ENCODE peak calls at places on chromosomes 11 and 22, in four cellular contexts. One of them, this sample, is unnamed.

GRCh38 chr11:73317373-73317772 is 9.3 kb downstream of the ARHGEF17 start:
- DNase-seq in uterus: peak; percentile 71
- DNase-seq in tibial nerve: no peak
- DNase-seq in fibroblast of the aortic adventitia: peak; percentile 36
- DNase-seq in this sample: no peak

GRCh38 chr11:34155057-34155758 is 49.8 kb downstream of the NAT10 start:
- DNase-seq in uterus: no peak
- DNase-seq in fibroblast of the aortic adventitia: no peak
- DNase-seq in tibial nerve: no peak
- DNase-seq in this sample: no peak

GRCh38 chr11:68107689-68108088 is 13.5 kb downstream of the CHKA start:
- DNase-seq in uterus: no peak
- DNase-seq in tibial nerve: no peak
- DNase-seq in fibroblast of the aortic adventitia: no peak
- DNase-seq in this sample: no peak

GRCh38 chr22:29737251-29738117 is 17.7 kb downstream of the CABP7 start:
- DNase-seq in uterus: no peak
- DNase-seq in tibial nerve: no peak
- DNase-seq in fibroblast of the aortic adventitia: peak; percentile 13
- DNase-seq in this sample: peak; percentile 12

GRCh38 chr11:63816732-63817131 is 3.5 kb downstream of the SPINDOC start:
- DNase-seq in uterus: no peak
- DNase-seq in fibroblast of the aortic adventitia: no peak
- DNase-seq in tibial nerve: no peak
- DNase-seq in this sample: no peak

GRCh38 chr11:60786811-60787567 is 1.9 kb downstream of the MS4A10 start:
- DNase-seq in uterus: peak; percentile 61
- DNase-seq in tibial nerve: peak; percentile 69
- DNase-seq in fibroblast of the aortic adventitia: peak; percentile 80
- DNase-seq in this sample: peak; percentile 64

GRCh38 chr11:72947229-72947628 is 133.0 kb downstream of the ATG16L2 start:
- DNase-seq in fibroblast of the aortic adventitia: no peak
- DNase-seq in tibial nerve: no peak
- DNase-seq in uterus: no peak
- DNase-seq in this sample: no peak

GRCh38 chr11:1148752-1149180 is 9.0 kb upstream of the MUC5AC start:
- DNase-seq in uterus: no peak
- DNase-seq in tibial nerve: no peak
- DNase-seq in fibroblast of the aortic adventitia: no peak
- DNase-seq in this sample: no peak

GRCh38 chr11:2517386-2518064 is 72.7 kb downstream of the KCNQ1 start:
- DNase-seq in fibroblast of the aortic adventitia: no peak
- DNase-seq in tibial nerve: no peak
- DNase-seq in uterus: peak; percentile 3
- DNase-seq in this sample: no peak

GRCh38 chr11:80587906-80588305 is 1147.1 kb upstream of the TENM4 start:
- DNase-seq in tibial nerve: no peak
- DNase-seq in uterus: no peak
- DNase-seq in fibroblast of the aortic adventitia: no peak
- DNase-seq in this sample: no peak

GRCh38 chr22:33832558-33833151 is 87.6 kb downstream of the LARGE1 start:
- DNase-seq in fibroblast of the aortic adventitia: peak; percentile 41
- DNase-seq in tibial nerve: no peak
- DNase-seq in uterus: no peak
- DNase-seq in this sample: peak; percentile 3

GRCh38 chr22:46931881-46932280 is 169.4 kb downstream of the TBC1D22A start:
- DNase-seq in uterus: no peak
- DNase-seq in tibial nerve: no peak
- DNase-seq in fibroblast of the aortic adventitia: no peak
- DNase-seq in this sample: peak; percentile 50

GRCh38 chr11:64600281-64600992 is 9.4 kb downstream of the SLC22A12 start:
- DNase-seq in fibroblast of the aortic adventitia: no peak
- DNase-seq in uterus: no peak
- DNase-seq in tibial nerve: no peak
- DNase-seq in this sample: no peak

GRCh38 chr11:112694813-112695212 is 266.4 kb upstream of the NCAM1 start:
- DNase-seq in fibroblast of the aortic adventitia: peak; percentile 13
- DNase-seq in uterus: no peak
- DNase-seq in tibial nerve: no peak
- DNase-seq in this sample: no peak

GRCh38 chr22:37415210-37415609 is 12.1 kb downstream of the ELFN2 start:
- DNase-seq in fibroblast of the aortic adventitia: no peak
- DNase-seq in tibial nerve: no peak
- DNase-seq in uterus: no peak
- DNase-seq in this sample: no peak

GRCh38 chr11:35478411-35479139 is 46.8 kb downstream of the PAMR1 start:
- DNase-seq in uterus: no peak
- DNase-seq in tibial nerve: no peak
- DNase-seq in fibroblast of the aortic adventitia: peak; percentile 12
- DNase-seq in this sample: no peak

GRCh38 chr22:50525991-50526848 is 822 bp upstream of the SCO2 start:
- DNase-seq in uterus: peak; percentile 78
- DNase-seq in tibial nerve: peak; percentile 48
- DNase-seq in fibroblast of the aortic adventitia: peak; percentile 64
- DNase-seq in this sample: peak; percentile 72

GRCh38 chr22:33921576-33922181 is 1.4 kb upstream of the LARGE1 start:
- DNase-seq in tibial nerve: peak; percentile 68
- DNase-seq in uterus: peak; percentile 70
- DNase-seq in fibroblast of the aortic adventitia: peak; percentile 59
- DNase-seq in this sample: peak; percentile 45

GRCh38 chr11:35173620-35174278 is 34.8 kb downstream of the CD44 start:
- DNase-seq in tibial nerve: no peak
- DNase-seq in fibroblast of the aortic adventitia: no peak
- DNase-seq in uterus: no peak
- DNase-seq in this sample: no peak

GRCh38 chr11:61907871-61908729 is 9.3 kb downstream of the RAB3IL1 start:
- DNase-seq in tibial nerve: no peak
- DNase-seq in fibroblast of the aortic adventitia: no peak
- DNase-seq in uterus: no peak
- DNase-seq in this sample: no peak

GRCh38 chr22:49010086-49010863 is 817.4 kb downstream of the BRD1 start:
- DNase-seq in fibroblast of the aortic adventitia: no peak
- DNase-seq in uterus: no peak
- DNase-seq in tibial nerve: no peak
- DNase-seq in this sample: no peak

GRCh38 chr11:61445535-61445934 is 15.6 kb downstream of the SDHAF2 start:
- DNase-seq in tibial nerve: no peak
- DNase-seq in fibroblast of the aortic adventitia: no peak
- DNase-seq in uterus: no peak
- DNase-seq in this sample: no peak

GRCh38 chr22:43479962-43480361 is 68.1 kb downstream of the MPPED1 start:
- DNase-seq in tibial nerve: no peak
- DNase-seq in uterus: no peak
- DNase-seq in fibroblast of the aortic adventitia: no peak
- DNase-seq in this sample: no peak

GRCh38 chr22:43483266-43483665 is 71.5 kb downstream of the MPPED1 start:
- DNase-seq in tibial nerve: no peak
- DNase-seq in fibroblast of the aortic adventitia: no peak
- DNase-seq in uterus: no peak
- DNase-seq in this sample: no peak

GRCh38 chr22:43483669-43484068 is 71.9 kb downstream of the MPPED1 start:
- DNase-seq in fibroblast of the aortic adventitia: no peak
- DNase-seq in tibial nerve: no peak
- DNase-seq in uterus: no peak
- DNase-seq in this sample: no peak

GRCh38 chr22:43482310-43482625 is 70.5 kb downstream of the MPPED1 start:
- DNase-seq in uterus: no peak
- DNase-seq in tibial nerve: no peak
- DNase-seq in fibroblast of the aortic adventitia: no peak
- DNase-seq in this sample: no peak

DNA sequence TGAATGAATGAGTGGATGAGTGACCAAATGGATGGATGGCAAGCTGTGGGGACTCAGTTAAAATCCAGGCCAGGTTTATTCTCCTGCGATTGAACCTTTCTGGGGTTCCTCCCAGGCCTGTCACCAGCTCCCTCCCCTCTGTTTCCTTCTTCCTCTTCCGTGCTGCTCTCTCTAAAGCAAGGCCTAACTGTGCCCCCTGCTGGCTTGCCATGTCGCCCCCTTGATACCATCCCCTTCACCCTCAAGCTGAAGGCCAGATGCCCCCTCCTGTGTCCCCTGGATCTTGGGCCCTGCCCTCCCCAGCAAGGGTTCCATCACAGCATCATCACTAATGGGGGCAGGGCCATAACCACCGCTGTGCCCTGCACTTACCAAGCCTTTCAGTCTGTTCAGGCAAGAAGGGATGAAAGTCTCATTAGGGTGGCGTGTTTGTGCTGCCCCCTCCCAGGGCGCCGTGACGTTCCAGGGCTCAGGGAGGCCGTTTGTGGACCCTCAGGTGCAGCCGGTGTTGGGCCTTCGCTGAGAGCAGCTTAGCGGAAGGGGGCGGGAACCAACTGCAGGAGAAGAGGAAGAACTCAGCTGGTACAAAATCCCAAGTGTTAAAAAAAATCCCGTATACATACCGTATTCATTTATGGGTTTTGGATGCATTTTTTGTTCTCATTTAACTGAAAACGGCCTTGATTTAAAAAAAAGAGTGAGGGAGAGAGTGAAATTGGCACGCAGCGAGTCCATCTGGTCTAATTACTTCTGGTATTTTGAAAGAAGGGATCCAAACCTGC is 69.9 kb downstream of the MPPED1 start:
- DNase-seq in fibroblast of the aortic adventitia: no peak
- DNase-seq in uterus: no peak
- DNase-seq in tibial nerve: no peak
- DNase-seq in this sample: no peak
- H3K4me3 ChIP-seq in fibroblast of the aortic adventitia: no peak overlapping the region
- H3K4me3 ChIP-seq in uterus: no peak overlapping the region
- H3K4me3 ChIP-seq in tibial nerve: no peak overlapping the region
- H3K4me3 ChIP-seq in this sample: no peak overlapping the region

GRCh38 chr11:118883368-118884071 is at the start of gene CXCR5:
- DNase-seq in uterus: no peak
- DNase-seq in fibroblast of the aortic adventitia: no peak
- DNase-seq in tibial nerve: no peak
- DNase-seq in this sample: peak; percentile 58
- TF ChIP-seq CTCF in uterus: no peak
- TF ChIP-seq CTCF in fibroblast of the aortic adventitia: no peak
- TF ChIP-seq CTCF in tibial nerve: no peak
- TF ChIP-seq CTCF in this sample: no peak

GRCh38 chr11:78535027-78535426 is 39.6 kb downstream of the NARS2 start:
- DNase-seq in fibroblast of the aortic adventitia: no peak
- DNase-seq in uterus: no peak
- DNase-seq in tibial nerve: no peak
- DNase-seq in this sample: no peak
- H3K4me3 ChIP-seq in fibroblast of the aortic adventitia: no peak overlapping the region
- H3K4me3 ChIP-seq in uterus: no peak overlapping the region
- H3K4me3 ChIP-seq in tibial nerve: no peak overlapping the region
- H3K4me3 ChIP-seq in this sample: no peak overlapping the region

GRCh38 chr22:39534092-39534506 is 1.6 kb upstream of the RPS19BP1 start:
- DNase-seq in tibial nerve: no peak
- DNase-seq in fibroblast of the aortic adventitia: no peak
- DNase-seq in uterus: no peak
- DNase-seq in this sample: no peak

GRCh38 chr22:39530136-39530535 is 2.4 kb downstream of the RPS19BP1 start:
- DNase-seq in uterus: no peak
- DNase-seq in tibial nerve: no peak
- DNase-seq in fibroblast of the aortic adventitia: no peak
- DNase-seq in this sample: no peak

GRCh38 chr22:39530692-39531331 is 1.7 kb downstream of the RPS19BP1 start:
- DNase-seq in tibial nerve: no peak
- DNase-seq in fibroblast of the aortic adventitia: peak; percentile 45
- DNase-seq in uterus: no peak
- DNase-seq in this sample: peak; percentile 36

GRCh38 chr22:39534591-39535301 is 2.2 kb upstream of the RPS19BP1 start:
- DNase-seq in uterus: peak; percentile 84
- DNase-seq in tibial nerve: peak; percentile 91
- DNase-seq in fibroblast of the aortic adventitia: peak; percentile 63
- DNase-seq in this sample: peak; percentile 64

GRCh38 chr22:39532215-39533071 is at the start of gene RPS19BP1:
- DNase-seq in uterus: peak; percentile 100
- DNase-seq in tibial nerve: peak; percentile 99
- DNase-seq in fibroblast of the aortic adventitia: peak; percentile 99
- DNase-seq in this sample: peak; percentile 100
- TF ChIP-seq CTCF in uterus: no peak
- TF ChIP-seq CTCF in tibial nerve: peak; percentile 32
- TF ChIP-seq CTCF in fibroblast of the aortic adventitia: no peak
- TF ChIP-seq CTCF in this sample: no peak

GRCh38 chr22:38923463-38924196 is 33.8 kb upstream of the APOBEC3A start:
- DNase-seq in fibroblast of the aortic adventitia: peak; percentile 92
- DNase-seq in uterus: peak; percentile 81
- DNase-seq in tibial nerve: peak; percentile 67
- DNase-seq in this sample: peak; percentile 88

GRCh38 chr22:38925571-38926041 is 31.8 kb upstream of the APOBEC3A start:
- DNase-seq in uterus: no peak
- DNase-seq in tibial nerve: no peak
- DNase-seq in fibroblast of the aortic adventitia: peak; percentile 29
- DNase-seq in this sample: peak; percentile 30

GRCh38 chr22:38921801-38922200 is 35.6 kb upstream of the APOBEC3A start:
- DNase-seq in tibial nerve: no peak
- DNase-seq in fibroblast of the aortic adventitia: no peak
- DNase-seq in uterus: no peak
- DNase-seq in this sample: no peak

GRCh38 chr22:38927033-38927789 is 30.2 kb upstream of the APOBEC3A start:
- DNase-seq in tibial nerve: peak; percentile 40
- DNase-seq in uterus: peak; percentile 60
- DNase-seq in fibroblast of the aortic adventitia: peak; percentile 29
- DNase-seq in this sample: peak; percentile 46

DNA sequence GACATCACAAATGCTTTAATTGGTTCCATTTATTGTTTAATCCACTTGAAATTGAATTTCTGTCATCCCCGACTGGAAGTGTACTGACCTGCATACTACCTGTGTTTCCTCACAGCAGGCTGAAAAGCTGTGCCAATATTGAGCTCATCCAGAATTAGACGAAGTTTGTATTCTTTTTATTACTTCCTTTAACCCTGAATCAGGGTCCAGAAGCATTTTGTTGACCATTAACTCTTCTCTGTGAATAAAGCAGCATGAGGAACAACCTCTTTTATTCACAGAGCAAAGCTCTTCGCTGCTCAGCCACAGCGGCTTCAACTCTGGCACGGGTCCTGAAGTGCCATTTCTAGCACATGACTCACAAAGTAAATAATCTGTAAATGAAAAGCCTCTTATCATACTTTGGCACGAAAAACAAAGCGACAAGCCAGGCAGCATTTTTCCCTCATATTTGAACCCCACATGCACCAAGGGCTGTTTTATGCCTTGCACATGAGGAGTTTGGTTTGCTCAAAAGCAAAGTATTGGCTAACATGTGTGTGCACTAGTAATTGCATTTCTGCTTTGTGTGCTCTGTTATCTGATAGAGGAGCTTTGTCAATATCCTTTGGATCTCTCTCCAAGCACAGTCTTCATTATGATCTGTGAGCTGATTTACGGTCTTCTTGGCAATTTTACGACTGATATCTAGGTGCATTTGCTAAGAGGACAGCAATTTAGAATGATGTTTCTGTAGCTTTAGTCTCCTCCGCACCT is 33.0 kb upstream of the APOBEC3A start:
- DNase-seq in fibroblast of the aortic adventitia: peak; percentile 98
- DNase-seq in uterus: peak; percentile 83
- DNase-seq in tibial nerve: peak; percentile 67
- DNase-seq in this sample: peak; percentile 94
- H3K4me3 ChIP-seq in fibroblast of the aortic adventitia: peak overlapping the region; percentile 43
- H3K4me3 ChIP-seq in uterus: peak overlapping the region; percentile 10
- H3K4me3 ChIP-seq in tibial nerve: peak overlapping the region; percentile 29
- H3K4me3 ChIP-seq in this sample: peak overlapping the region; percentile 26

This sample was measured in astrocyte of the spinal cord.